ENCODE peak calls at places on chromosomes 13 and 19, in nine cellular contexts. One of them, this sample, is unnamed. For H3K27me3, the result is how much of the 10 kb centered on the place peaks cover.

GRCh38 chr13:79869326-79869725 is 388.4 kb downstream of the NDFIP2 start:
- DNase-seq in A673: no peak
- DNase-seq in IMR-90: peak
- DNase-seq in kidney epithelial cell: peak
- DNase-seq in mesenchymal stem cell: peak
- DNase-seq in breast epithelium: no peak
- DNase-seq in GM23338: peak
- DNase-seq in naive thymus-derived CD4-positive, alpha-beta T cell: no peak
- DNase-seq in psoas muscle: no peak
- DNase-seq in this sample: peak

GRCh38 chr19:17107546-17108452 is 32.2 kb downstream of the MYO9B start:
- DNase-seq in IMR-90: peak
- DNase-seq in kidney epithelial cell: peak
- DNase-seq in naive thymus-derived CD4-positive, alpha-beta T cell: no peak
- DNase-seq in breast epithelium: peak
- DNase-seq in psoas muscle: peak
- DNase-seq in A673: peak
- DNase-seq in mesenchymal stem cell: peak
- DNase-seq in GM23338: no peak
- DNase-seq in this sample: peak

GRCh38 chr13:52850396-52851152 is 2.1 kb upstream of the PCDH8 start:
- DNase-seq in mesenchymal stem cell: peak
- DNase-seq in GM23338: peak
- DNase-seq in naive thymus-derived CD4-positive, alpha-beta T cell: peak
- DNase-seq in breast epithelium: peak
- DNase-seq in psoas muscle: peak
- DNase-seq in A673: peak
- DNase-seq in kidney epithelial cell: no peak
- DNase-seq in IMR-90: peak
- DNase-seq in this sample: no peak

GRCh38 chr13:90436697-90437096 is 910.8 kb upstream of the MIR17HG start:
- DNase-seq in psoas muscle: no peak
- DNase-seq in mesenchymal stem cell: no peak
- DNase-seq in kidney epithelial cell: no peak
- DNase-seq in naive thymus-derived CD4-positive, alpha-beta T cell: no peak
- DNase-seq in A673: no peak
- DNase-seq in GM23338: no peak
- DNase-seq in breast epithelium: no peak
- DNase-seq in IMR-90: no peak
- DNase-seq in this sample: no peak

GRCh38 chr13:112928958-112929777 is 39.8 kb upstream of the MCF2L start:
- DNase-seq in A673: peak
- DNase-seq in breast epithelium: no peak
- DNase-seq in mesenchymal stem cell: peak
- DNase-seq in psoas muscle: no peak
- DNase-seq in GM23338: no peak
- DNase-seq in IMR-90: peak
- DNase-seq in kidney epithelial cell: no peak
- DNase-seq in naive thymus-derived CD4-positive, alpha-beta T cell: no peak
- DNase-seq in this sample: peak

GRCh38 chr13:99332456-99332855 is 25.3 kb upstream of the GPR183 start:
- DNase-seq in A673: no peak
- DNase-seq in IMR-90: no peak
- DNase-seq in psoas muscle: no peak
- DNase-seq in mesenchymal stem cell: no peak
- DNase-seq in naive thymus-derived CD4-positive, alpha-beta T cell: no peak
- DNase-seq in GM23338: no peak
- DNase-seq in kidney epithelial cell: no peak
- DNase-seq in breast epithelium: no peak
- DNase-seq in this sample: no peak

GRCh38 chr19:33905937-33906577 is 109.4 kb downstream of the KCTD15 start:
- DNase-seq in psoas muscle: peak
- DNase-seq in IMR-90: no peak
- DNase-seq in kidney epithelial cell: no peak
- DNase-seq in A673: no peak
- DNase-seq in mesenchymal stem cell: no peak
- DNase-seq in naive thymus-derived CD4-positive, alpha-beta T cell: no peak
- DNase-seq in GM23338: peak
- DNase-seq in breast epithelium: peak
- DNase-seq in this sample: peak

GRCh38 chr13:90154311-90154960 is 1193.1 kb upstream of the MIR17HG start:
- DNase-seq in GM23338: no peak
- DNase-seq in naive thymus-derived CD4-positive, alpha-beta T cell: no peak
- DNase-seq in psoas muscle: no peak
- DNase-seq in breast epithelium: no peak
- DNase-seq in kidney epithelial cell: no peak
- DNase-seq in IMR-90: no peak
- DNase-seq in mesenchymal stem cell: no peak
- DNase-seq in A673: peak
- DNase-seq in this sample: no peak

GRCh38 chr19:51368366-51369282 is at the start of gene CLDND2:
- DNase-seq in breast epithelium: no peak
- DNase-seq in psoas muscle: no peak
- DNase-seq in GM23338: no peak
- DNase-seq in IMR-90: no peak
- DNase-seq in mesenchymal stem cell: no peak
- DNase-seq in kidney epithelial cell: no peak
- DNase-seq in naive thymus-derived CD4-positive, alpha-beta T cell: no peak
- DNase-seq in A673: no peak
- DNase-seq in this sample: no peak

GRCh38 chr19:44753619-44753931 is 5.1 kb downstream of the BCL3 start:
- DNase-seq in kidney epithelial cell: no peak
- DNase-seq in GM23338: no peak
- DNase-seq in breast epithelium: no peak
- DNase-seq in naive thymus-derived CD4-positive, alpha-beta T cell: no peak
- DNase-seq in IMR-90: no peak
- DNase-seq in psoas muscle: no peak
- DNase-seq in mesenchymal stem cell: no peak
- DNase-seq in A673: no peak
- DNase-seq in this sample: no peak

GRCh38 chr19:46068345-46069258 is 27.8 kb upstream of the IGFL4 start:
- DNase-seq in IMR-90: peak
- DNase-seq in mesenchymal stem cell: peak
- DNase-seq in psoas muscle: no peak
- DNase-seq in A673: peak
- DNase-seq in naive thymus-derived CD4-positive, alpha-beta T cell: no peak
- DNase-seq in kidney epithelial cell: peak
- DNase-seq in GM23338: no peak
- DNase-seq in breast epithelium: no peak
- DNase-seq in this sample: peak

GRCh38 chr13:32142956-32143375 is 111.4 kb downstream of the FRY start:
- DNase-seq in mesenchymal stem cell: peak
- DNase-seq in kidney epithelial cell: peak
- DNase-seq in GM23338: peak
- DNase-seq in IMR-90: peak
- DNase-seq in naive thymus-derived CD4-positive, alpha-beta T cell: no peak
- DNase-seq in A673: no peak
- DNase-seq in psoas muscle: no peak
- DNase-seq in breast epithelium: no peak
- DNase-seq in this sample: no peak

GRCh38 chr13:99982021-99982740 is 597 bp downstream of the ZIC2 start:
- DNase-seq in kidney epithelial cell: no peak
- DNase-seq in A673: peak
- DNase-seq in psoas muscle: no peak
- DNase-seq in breast epithelium: no peak
- DNase-seq in GM23338: peak
- DNase-seq in IMR-90: no peak
- DNase-seq in naive thymus-derived CD4-positive, alpha-beta T cell: no peak
- DNase-seq in mesenchymal stem cell: no peak
- DNase-seq in this sample: no peak

GRCh38 chr13:111161601-111162600 is 46.8 kb downstream of the ARHGEF7 start:
- DNase-seq in psoas muscle: no peak
- DNase-seq in A673: no peak
- DNase-seq in breast epithelium: no peak
- DNase-seq in kidney epithelial cell: no peak
- DNase-seq in IMR-90: no peak
- DNase-seq in naive thymus-derived CD4-positive, alpha-beta T cell: no peak
- DNase-seq in mesenchymal stem cell: no peak
- DNase-seq in GM23338: no peak
- DNase-seq in this sample: no peak

GRCh38 chr19:33171916-33172359 is 22.2 kb upstream of the LRP3 start:
- DNase-seq in kidney epithelial cell: no peak
- DNase-seq in A673: no peak
- DNase-seq in IMR-90: peak
- DNase-seq in breast epithelium: no peak
- DNase-seq in psoas muscle: no peak
- DNase-seq in GM23338: no peak
- DNase-seq in naive thymus-derived CD4-positive, alpha-beta T cell: no peak
- DNase-seq in mesenchymal stem cell: peak
- DNase-seq in this sample: no peak

GRCh38 chr19:9910625-9911024 is 25.7 kb downstream of the OLFM2 start:
- DNase-seq in IMR-90: no peak
- DNase-seq in naive thymus-derived CD4-positive, alpha-beta T cell: no peak
- DNase-seq in psoas muscle: no peak
- DNase-seq in GM23338: no peak
- DNase-seq in A673: no peak
- DNase-seq in breast epithelium: no peak
- DNase-seq in mesenchymal stem cell: no peak
- DNase-seq in kidney epithelial cell: no peak
- DNase-seq in this sample: no peak

GRCh38 chr19:47309038-47309437 is 623 bp upstream of the C5AR1 start:
- DNase-seq in kidney epithelial cell: no peak
- DNase-seq in IMR-90: no peak
- DNase-seq in naive thymus-derived CD4-positive, alpha-beta T cell: no peak
- DNase-seq in GM23338: no peak
- DNase-seq in mesenchymal stem cell: no peak
- DNase-seq in psoas muscle: no peak
- DNase-seq in A673: peak
- DNase-seq in breast epithelium: no peak
- DNase-seq in this sample: no peak

DNA sequence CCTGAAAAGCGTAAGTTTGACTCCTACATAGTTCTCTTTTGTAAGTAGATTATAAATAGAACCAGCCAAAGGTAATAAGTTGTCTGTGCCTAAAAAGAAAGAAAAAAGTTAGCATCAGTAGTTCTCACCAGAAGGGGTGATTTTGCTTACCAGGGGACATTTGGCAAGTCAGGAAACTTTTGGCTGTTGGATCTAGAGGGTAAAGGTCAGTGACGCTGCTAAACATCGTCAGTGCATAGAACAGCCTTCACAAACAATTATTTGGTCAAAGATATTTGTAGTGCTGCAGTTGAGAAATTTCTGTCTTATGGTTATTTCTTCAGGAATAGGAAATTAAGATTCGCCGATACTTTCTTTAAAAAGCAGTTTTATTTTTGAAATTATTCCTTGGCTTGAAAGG is 2.0 kb downstream of the USPL1 start:
- DNase-seq in psoas muscle: no peak
- DNase-seq in naive thymus-derived CD4-positive, alpha-beta T cell: no peak
- DNase-seq in mesenchymal stem cell: peak
- DNase-seq in breast epithelium: no peak
- DNase-seq in kidney epithelial cell: no peak
- DNase-seq in GM23338: no peak
- DNase-seq in IMR-90: no peak
- DNase-seq in A673: no peak
- DNase-seq in this sample: no peak
- H3K4me3 ChIP-seq in psoas muscle: peak
- H3K4me3 ChIP-seq in naive thymus-derived CD4-positive, alpha-beta T cell: no peak
- H3K4me3 ChIP-seq in mesenchymal stem cell: peak
- H3K4me3 ChIP-seq in breast epithelium: peak
- H3K4me3 ChIP-seq in kidney epithelial cell: peak
- H3K4me3 ChIP-seq in GM23338: peak
- H3K4me3 ChIP-seq in IMR-90: no peak
- H3K4me3 ChIP-seq in A673: peak
- H3K4me3 ChIP-seq in this sample: peak

GRCh38 chr19:18781047-18781600 is 10.0 kb downstream of the COMP start:
- DNase-seq in naive thymus-derived CD4-positive, alpha-beta T cell: no peak
- DNase-seq in GM23338: no peak
- DNase-seq in mesenchymal stem cell: no peak
- DNase-seq in A673: no peak
- DNase-seq in IMR-90: no peak
- DNase-seq in kidney epithelial cell: no peak
- DNase-seq in psoas muscle: no peak
- DNase-seq in breast epithelium: no peak
- DNase-seq in this sample: no peak
- H3K27me3 ChIP-seq in naive thymus-derived CD4-positive, alpha-beta T cell: under half
- H3K27me3 ChIP-seq in GM23338: half or more
- H3K27me3 ChIP-seq in mesenchymal stem cell: under half
- H3K27me3 ChIP-seq in A673: under half
- H3K27me3 ChIP-seq in IMR-90: under half
- H3K27me3 ChIP-seq in kidney epithelial cell: under half
- H3K27me3 ChIP-seq in psoas muscle: under half
- H3K27me3 ChIP-seq in breast epithelium: under half
- H3K27me3 ChIP-seq in this sample: under half

GRCh38 chr19:35856546-35857149 is at the start of gene KIRREL2:
- DNase-seq in GM23338: peak
- DNase-seq in A673: peak
- DNase-seq in psoas muscle: no peak
- DNase-seq in mesenchymal stem cell: peak
- DNase-seq in kidney epithelial cell: no peak
- DNase-seq in naive thymus-derived CD4-positive, alpha-beta T cell: peak
- DNase-seq in IMR-90: no peak
- DNase-seq in breast epithelium: no peak
- DNase-seq in this sample: no peak

GRCh38 chr19:35853038-35853756 is 893 bp upstream of the NPHS1 start:
- DNase-seq in IMR-90: no peak
- DNase-seq in psoas muscle: no peak
- DNase-seq in breast epithelium: no peak
- DNase-seq in kidney epithelial cell: no peak
- DNase-seq in naive thymus-derived CD4-positive, alpha-beta T cell: no peak
- DNase-seq in A673: no peak
- DNase-seq in GM23338: no peak
- DNase-seq in mesenchymal stem cell: no peak
- DNase-seq in this sample: no peak

GRCh38 chr19:35858311-35858710 is 1.6 kb downstream of the KIRREL2 start:
- DNase-seq in IMR-90: no peak
- DNase-seq in A673: no peak
- DNase-seq in GM23338: no peak
- DNase-seq in mesenchymal stem cell: no peak
- DNase-seq in kidney epithelial cell: no peak
- DNase-seq in psoas muscle: no peak
- DNase-seq in breast epithelium: no peak
- DNase-seq in naive thymus-derived CD4-positive, alpha-beta T cell: no peak
- DNase-seq in this sample: no peak

GRCh38 chr19:35859414-35859813 is 2.7 kb downstream of the KIRREL2 start:
- DNase-seq in naive thymus-derived CD4-positive, alpha-beta T cell: no peak
- DNase-seq in A673: no peak
- DNase-seq in breast epithelium: no peak
- DNase-seq in kidney epithelial cell: no peak
- DNase-seq in psoas muscle: no peak
- DNase-seq in mesenchymal stem cell: no peak
- DNase-seq in IMR-90: no peak
- DNase-seq in GM23338: no peak
- DNase-seq in this sample: no peak

GRCh38 chr19:35856001-35856400 is 710 bp upstream of the KIRREL2 start:
- DNase-seq in GM23338: peak
- DNase-seq in kidney epithelial cell: no peak
- DNase-seq in naive thymus-derived CD4-positive, alpha-beta T cell: no peak
- DNase-seq in psoas muscle: no peak
- DNase-seq in IMR-90: no peak
- DNase-seq in breast epithelium: no peak
- DNase-seq in A673: no peak
- DNase-seq in mesenchymal stem cell: no peak
- DNase-seq in this sample: no peak
- H3K4me3 ChIP-seq in GM23338: peak
- H3K4me3 ChIP-seq in kidney epithelial cell: no peak
- H3K4me3 ChIP-seq in naive thymus-derived CD4-positive, alpha-beta T cell: peak
- H3K4me3 ChIP-seq in psoas muscle: peak
- H3K4me3 ChIP-seq in IMR-90: no peak
- H3K4me3 ChIP-seq in breast epithelium: peak
- H3K4me3 ChIP-seq in A673: peak
- H3K4me3 ChIP-seq in mesenchymal stem cell: no peak
- H3K4me3 ChIP-seq in this sample: no peak

GRCh38 chr19:52453324-52454094 is at the start of gene ZNF578:
- DNase-seq in kidney epithelial cell: peak
- DNase-seq in breast epithelium: peak
- DNase-seq in mesenchymal stem cell: peak
- DNase-seq in naive thymus-derived CD4-positive, alpha-beta T cell: peak
- DNase-seq in GM23338: peak
- DNase-seq in A673: peak
- DNase-seq in psoas muscle: peak
- DNase-seq in IMR-90: peak
- DNase-seq in this sample: peak

GRCh38 chr19:52451241-52451640 is 2.1 kb upstream of the ZNF578 start:
- DNase-seq in A673: no peak
- DNase-seq in GM23338: no peak
- DNase-seq in psoas muscle: no peak
- DNase-seq in kidney epithelial cell: no peak
- DNase-seq in mesenchymal stem cell: no peak
- DNase-seq in naive thymus-derived CD4-positive, alpha-beta T cell: no peak
- DNase-seq in breast epithelium: no peak
- DNase-seq in IMR-90: no peak
- DNase-seq in this sample: no peak
- H3K27me3 ChIP-seq in A673: under half
- H3K27me3 ChIP-seq in GM23338: under half
- H3K27me3 ChIP-seq in psoas muscle: under half
- H3K27me3 ChIP-seq in kidney epithelial cell: under half
- H3K27me3 ChIP-seq in mesenchymal stem cell: under half
- H3K27me3 ChIP-seq in naive thymus-derived CD4-positive, alpha-beta T cell: under half
- H3K27me3 ChIP-seq in breast epithelium: under half
- H3K27me3 ChIP-seq in IMR-90: under half
- H3K27me3 ChIP-seq in this sample: under half